ENCODE peak calls at places on chromosomes 2 and 18, in ten cellular contexts. One of them, this sample, is unnamed.

GRCh38 chr2:181174880-181175590 is 194.6 kb downstream of the UBE2E3 start:
- DNase-seq in SK-N-DZ: no peak
- DNase-seq in EL: no peak
- DNase-seq in AG04449: no peak
- DNase-seq in esophagus squamous epithelium: no peak
- DNase-seq in NCI-H1694: no peak
- DNase-seq in upper lobe of left lung: no peak
- DNase-seq in activated T-cell treated with anti-CD3 and anti-CD28 coated beads, Interleukin-2, amount 50 U/mL, for 48 hours: no peak
- DNase-seq in Ammon's horn: no peak
- DNase-seq in epithelial cell of proximal tubule: no peak
- DNase-seq in this sample: no peak

GRCh38 chr2:22221006-22221405 is 1097.2 kb downstream of the TDRD15 start:
- DNase-seq in Ammon's horn: no peak
- DNase-seq in activated T-cell treated with anti-CD3 and anti-CD28 coated beads, Interleukin-2, amount 50 U/mL, for 48 hours: no peak
- DNase-seq in EL: no peak
- DNase-seq in NCI-H1694: no peak
- DNase-seq in AG04449: no peak
- DNase-seq in upper lobe of left lung: no peak
- DNase-seq in SK-N-DZ: no peak
- DNase-seq in esophagus squamous epithelium: no peak
- DNase-seq in epithelial cell of proximal tubule: no peak
- DNase-seq in this sample: no peak

GRCh38 chr2:84906900-84907714 is 1.7 kb downstream of the TMSB10 start:
- DNase-seq in epithelial cell of proximal tubule: peak
- DNase-seq in activated T-cell treated with anti-CD3 and anti-CD28 coated beads, Interleukin-2, amount 50 U/mL, for 48 hours: peak
- DNase-seq in SK-N-DZ: peak
- DNase-seq in esophagus squamous epithelium: peak
- DNase-seq in upper lobe of left lung: peak
- DNase-seq in NCI-H1694: no peak
- DNase-seq in Ammon's horn: peak
- DNase-seq in AG04449: no peak
- DNase-seq in EL: peak
- DNase-seq in this sample: peak

GRCh38 chr2:202632682-202633081 is 2.1 kb upstream of the FAM117B start:
- DNase-seq in NCI-H1694: no peak
- DNase-seq in EL: peak
- DNase-seq in Ammon's horn: no peak
- DNase-seq in SK-N-DZ: no peak
- DNase-seq in AG04449: no peak
- DNase-seq in esophagus squamous epithelium: no peak
- DNase-seq in upper lobe of left lung: no peak
- DNase-seq in activated T-cell treated with anti-CD3 and anti-CD28 coated beads, Interleukin-2, amount 50 U/mL, for 48 hours: no peak
- DNase-seq in epithelial cell of proximal tubule: no peak
- DNase-seq in this sample: no peak

GRCh38 chr2:86414996-86415395 is 26.2 kb upstream of the KDM3A start:
- DNase-seq in SK-N-DZ: no peak
- DNase-seq in epithelial cell of proximal tubule: no peak
- DNase-seq in AG04449: no peak
- DNase-seq in esophagus squamous epithelium: no peak
- DNase-seq in EL: no peak
- DNase-seq in Ammon's horn: no peak
- DNase-seq in NCI-H1694: peak
- DNase-seq in activated T-cell treated with anti-CD3 and anti-CD28 coated beads, Interleukin-2, amount 50 U/mL, for 48 hours: no peak
- DNase-seq in upper lobe of left lung: no peak
- DNase-seq in this sample: no peak

GRCh38 chr18:9681217-9681616 is 26.9 kb upstream of the RAB31 start:
- DNase-seq in EL: no peak
- DNase-seq in epithelial cell of proximal tubule: no peak
- DNase-seq in NCI-H1694: no peak
- DNase-seq in esophagus squamous epithelium: no peak
- DNase-seq in AG04449: no peak
- DNase-seq in Ammon's horn: no peak
- DNase-seq in activated T-cell treated with anti-CD3 and anti-CD28 coated beads, Interleukin-2, amount 50 U/mL, for 48 hours: no peak
- DNase-seq in SK-N-DZ: no peak
- DNase-seq in upper lobe of left lung: no peak
- DNase-seq in this sample: peak

GRCh38 chr2:219225350-219225749 is 4.1 kb downstream of the ATG9A start:
- DNase-seq in AG04449: no peak
- DNase-seq in Ammon's horn: no peak
- DNase-seq in NCI-H1694: no peak
- DNase-seq in esophagus squamous epithelium: no peak
- DNase-seq in activated T-cell treated with anti-CD3 and anti-CD28 coated beads, Interleukin-2, amount 50 U/mL, for 48 hours: no peak
- DNase-seq in EL: no peak
- DNase-seq in epithelial cell of proximal tubule: no peak
- DNase-seq in upper lobe of left lung: no peak
- DNase-seq in SK-N-DZ: no peak
- DNase-seq in this sample: no peak

GRCh38 chr2:129347486-129348217 is 631.8 kb upstream of the RAB6C start:
- DNase-seq in esophagus squamous epithelium: no peak
- DNase-seq in AG04449: no peak
- DNase-seq in epithelial cell of proximal tubule: no peak
- DNase-seq in activated T-cell treated with anti-CD3 and anti-CD28 coated beads, Interleukin-2, amount 50 U/mL, for 48 hours: no peak
- DNase-seq in upper lobe of left lung: no peak
- DNase-seq in EL: no peak
- DNase-seq in Ammon's horn: peak
- DNase-seq in SK-N-DZ: no peak
- DNase-seq in NCI-H1694: no peak
- DNase-seq in this sample: no peak

GRCh38 chr2:46382331-46383112 is 85.3 kb downstream of the EPAS1 start:
- DNase-seq in EL: no peak
- DNase-seq in upper lobe of left lung: no peak
- DNase-seq in Ammon's horn: no peak
- DNase-seq in AG04449: no peak
- DNase-seq in NCI-H1694: no peak
- DNase-seq in esophagus squamous epithelium: no peak
- DNase-seq in SK-N-DZ: no peak
- DNase-seq in activated T-cell treated with anti-CD3 and anti-CD28 coated beads, Interleukin-2, amount 50 U/mL, for 48 hours: no peak
- DNase-seq in epithelial cell of proximal tubule: no peak
- DNase-seq in this sample: no peak